ENCODE peak calls at places on chromosome 2, in four cellular contexts. G is DND-41, L is lower lobe of right lung, Y is psoas muscle. Z is an unnamed sample. For H3K27me3, the result is how much of the 10 kb centered on the place peaks cover.

GRCh38 chr2:156211318-156211717 is 121.2 kb downstream of the NR4A2 start:
- DNase-seq in G (no peak), L (no peak), Y (no peak), Z (no peak)

GRCh38 chr2:120819720-120820210 is 84.1 kb downstream of the GLI2 start:
- DNase-seq in G (no peak), L (peak), Y (peak), Z (no peak)

GRCh38 chr2:25341031-25341727 is 546 bp downstream of the DNMT3A start:
- DNase-seq in G (peak), L (peak), Y (peak), Z (no peak)

GRCh38 chr2:147511491-147511948 is 333.3 kb upstream of the ACVR2A start:
- DNase-seq in G (peak), L (peak), Y (peak), Z (no peak)

GRCh38 chr2:217698691-217699090 is 304.1 kb downstream of the TNS1 start:
- DNase-seq in G (no peak), L (no peak), Y (no peak), Z (no peak)

GRCh38 chr2:212170382-212170781 is 368.2 kb downstream of the ERBB4 start:
- DNase-seq in G (no peak), L (no peak), Y (no peak), Z (no peak)

GRCh38 chr2:233098615-233099014 is 38.5 kb downstream of the INPP5D start:
- DNase-seq in G (no peak), L (no peak), Y (no peak), Z (no peak)

GRCh38 chr2:18752022-18752493 is 162.7 kb upstream of the NT5C1B start:
- DNase-seq in G (no peak), L (no peak), Y (no peak), Z (no peak)

GRCh38 chr2:45904267-45904921 is 252.9 kb downstream of the PRKCE start:
- DNase-seq in G (no peak), L (no peak), Y (no peak), Z (no peak)
- H3K4me3 ChIP-seq in G (no peak), L (no peak), Y (no peak), Z (no peak)

DNA sequence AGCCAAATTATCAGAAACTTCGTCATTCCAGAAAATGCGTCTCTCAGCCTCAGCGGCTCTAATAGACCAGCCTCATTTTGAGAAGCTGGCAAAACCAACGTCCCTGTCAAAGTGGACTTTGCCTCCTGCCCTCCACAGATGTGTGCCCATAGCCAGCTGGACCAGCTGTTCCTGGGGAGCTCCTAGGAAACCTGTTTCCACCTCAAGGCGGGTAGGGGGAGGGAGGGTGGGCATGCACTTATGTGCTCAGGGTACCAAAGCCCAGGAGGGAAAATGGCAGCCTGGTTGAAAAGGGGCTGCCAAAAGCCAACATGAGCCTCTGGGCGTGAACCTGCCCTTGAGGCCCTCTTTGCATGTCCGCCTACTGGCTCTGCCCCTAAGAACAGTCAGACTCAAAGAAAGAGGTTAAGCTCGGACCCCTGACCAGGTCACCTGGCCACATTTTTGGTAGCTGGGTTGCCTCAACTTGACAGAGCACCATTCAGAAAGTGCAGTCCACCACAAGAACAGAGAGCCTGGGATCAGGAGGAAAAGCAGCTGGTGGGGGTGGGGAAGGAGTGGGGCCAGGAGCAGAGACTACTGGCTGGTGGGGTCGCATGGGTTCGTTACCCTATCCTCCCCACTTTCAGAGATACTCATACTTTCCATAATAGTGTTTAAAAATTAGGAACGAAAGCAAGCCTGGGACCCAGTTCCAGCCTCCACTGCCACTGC is 3.5 kb downstream of the PER2 start:
- DNase-seq in G (no peak), L (peak), Y (no peak), Z (no peak)
- TF ChIP-seq CTCF in G (no peak), L (no peak), Y (no peak), Z (no peak)

GRCh38 chr2:44943693-44944101 is 2.2 kb downstream of the SIX3 start:
- DNase-seq in G (no peak), L (no peak), Y (no peak), Z (no peak)

GRCh38 chr2:44944952-44945612 is 3.6 kb downstream of the SIX3 start:
- DNase-seq in G (no peak), L (no peak), Y (no peak), Z (no peak)

GRCh38 chr2:44946681-44947360 is 5.3 kb downstream of the SIX3 start:
- DNase-seq in G (no peak), L (no peak), Y (no peak), Z (no peak)

GRCh38 chr2:44944102-44944951 is 2.8 kb downstream of the SIX3 start:
- DNase-seq in G (no peak), L (no peak), Y (peak), Z (no peak)

GRCh38 chr2:44945676-44946427 is 4.3 kb downstream of the SIX3 start:
- DNase-seq in G (no peak), L (no peak), Y (no peak), Z (no peak)
- H3K27me3 ChIP-seq in G (under half), L (half or more), Y (half or more), Z (under half)

GRCh38 chr2:196592912-196593881 is 46.3 kb upstream of the CCDC150 start:
- DNase-seq in G (peak), L (peak), Y (peak), Z (peak)
- H3K4me3 ChIP-seq in G (peak), L (peak), Y (peak), Z (peak)